ENCODE peak calls at places on chromosomes 6 and 20, in four cellular contexts. G, Z, B and E are unnamed samples.

GRCh38 chr20:64052987-64053840 is 3.8 kb upstream of the SOX18 start:
- DNase-seq in Z (no peak), G (peak), B (no peak), E (no peak)

GRCh38 chr20:64129146-64129782 is 21.9 kb upstream of the NPBWR2 start:
- DNase-seq in Z (no peak), G (no peak), B (no peak), E (no peak)

GRCh38 chr6:151317206-151317994 is 74.0 kb downstream of the ZBTB2 start:
- DNase-seq in B (no peak), G (no peak), Z (no peak), E (peak)

GRCh38 chr6:109454483-109455160 is 950 bp downstream of the MICAL1 start:
- DNase-seq in G (no peak), Z (no peak), B (peak), E (no peak)

GRCh38 chr20:2123720-2124119 is 22.1 kb downstream of the STK35 start:
- DNase-seq in Z (no peak), B (no peak), G (no peak), E (no peak)

GRCh38 chr6:150741633-150742200 is 123.8 kb upstream of the MTHFD1L start:
- DNase-seq in G (peak), B (no peak), Z (no peak), E (peak)

GRCh38 chr20:46253391-46253790 is 54.9 kb downstream of the CDH22 start:
- DNase-seq in G (peak), Z (no peak), B (no peak), E (peak)

GRCh38 chr6:170186909-170187668 is 103.8 kb downstream of the DLL1 start:
- DNase-seq in Z (no peak), B (no peak), G (no peak), E (no peak)

GRCh38 chr6:41209547-41209951 is 8.6 kb upstream of the TREML2 start:
- DNase-seq in B (no peak), Z (no peak), G (no peak), E (no peak)

GRCh38 chr20:35226775-35227681 is 538 bp downstream of the MMP24 start:
- DNase-seq in B (no peak), G (peak), Z (peak), E (peak)

GRCh38 chr6:33607784-33608161 is 13.3 kb upstream of the ITPR3 start:
- DNase-seq in B (no peak), G (peak), Z (no peak), E (peak)

GRCh38 chr6:106631356-106631755 is 2.0 kb downstream of the QRSL1 start:
- DNase-seq in B (no peak), G (no peak), Z (no peak), E (no peak)
- TF ChIP-seq HDAC2 in B (no peak), G (no peak), Z (no peak), E (no peak)

GRCh38 chr6:91669154-91669903 is 1082.5 kb upstream of the MAP3K7 start:
- DNase-seq in Z (no peak), G (no peak), B (no peak), E (no peak)
- TF ChIP-seq REST in Z (no peak), G (no peak), B (no peak), E (no peak)

GRCh38 chr6:20954325-20954724 is 420.1 kb downstream of the CDKAL1 start:
- DNase-seq in B (no peak), Z (no peak), G (no peak), E (no peak)
- TF ChIP-seq RFX5 in B (no peak), Z (no peak), G (no peak), E (no peak)

DNA sequence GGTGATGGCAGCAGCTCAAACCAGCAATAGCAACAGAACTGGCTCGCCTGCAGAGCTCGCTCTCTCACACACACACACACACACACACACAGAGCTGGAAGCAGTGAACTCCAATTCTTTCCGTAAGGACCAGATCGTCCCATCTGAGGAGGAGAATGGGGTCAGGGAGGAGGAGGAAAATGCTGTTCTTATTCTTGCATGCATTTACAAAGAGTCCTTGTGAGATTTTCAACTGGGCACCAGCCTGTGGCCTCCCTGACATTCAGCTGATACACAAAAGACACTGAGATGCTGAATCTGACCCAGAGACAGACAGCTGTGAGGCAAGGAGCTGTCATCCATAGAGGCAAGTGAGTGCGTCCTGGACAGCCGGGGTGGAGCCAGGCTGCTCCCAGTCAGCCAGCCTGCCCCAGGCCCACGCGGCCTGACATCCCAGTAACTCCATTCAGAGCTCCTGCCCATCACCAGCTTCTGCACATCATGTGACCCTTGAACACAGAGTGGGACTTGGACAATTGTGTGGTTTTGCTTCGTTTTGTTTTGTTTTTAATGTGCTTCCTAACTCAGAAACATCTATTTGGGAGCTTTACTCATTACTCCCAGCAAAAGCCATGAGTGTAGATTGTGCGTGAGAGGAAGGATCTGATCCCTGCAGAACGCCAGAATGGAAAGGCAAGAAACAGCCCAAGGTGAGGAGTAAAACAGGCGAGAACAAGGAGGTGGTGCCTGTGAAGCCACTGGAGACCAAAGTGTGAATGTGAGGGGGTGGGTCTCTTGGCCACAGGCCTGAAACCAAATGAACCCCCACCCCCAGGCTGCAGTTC is 2.1 kb downstream of the SERPINB9 start:
- DNase-seq in G (no peak), B (no peak), Z (no peak), E (no peak)
- TF ChIP-seq HDAC2 in G (no peak), B (no peak), Z (no peak), E (no peak)

GRCh38 chr6:73521351-73522254 is 771 bp upstream of the EEF1A1 start:
- DNase-seq in Z (no peak), G (peak), B (no peak), E (peak)

GRCh38 chr6:73519943-73520687 is 717 bp downstream of the EEF1A1 start:
- DNase-seq in Z (peak), G (peak), B (no peak), E (no peak)

GRCh38 chr6:73523434-73524123 is 2.7 kb upstream of the EEF1A1 start:
- DNase-seq in G (peak), B (no peak), Z (peak), E (no peak)

GRCh38 chr6:73516712-73517489 is 3.9 kb downstream of the EEF1A1 start:
- DNase-seq in Z (no peak), B (no peak), G (no peak), E (no peak)

DNA sequence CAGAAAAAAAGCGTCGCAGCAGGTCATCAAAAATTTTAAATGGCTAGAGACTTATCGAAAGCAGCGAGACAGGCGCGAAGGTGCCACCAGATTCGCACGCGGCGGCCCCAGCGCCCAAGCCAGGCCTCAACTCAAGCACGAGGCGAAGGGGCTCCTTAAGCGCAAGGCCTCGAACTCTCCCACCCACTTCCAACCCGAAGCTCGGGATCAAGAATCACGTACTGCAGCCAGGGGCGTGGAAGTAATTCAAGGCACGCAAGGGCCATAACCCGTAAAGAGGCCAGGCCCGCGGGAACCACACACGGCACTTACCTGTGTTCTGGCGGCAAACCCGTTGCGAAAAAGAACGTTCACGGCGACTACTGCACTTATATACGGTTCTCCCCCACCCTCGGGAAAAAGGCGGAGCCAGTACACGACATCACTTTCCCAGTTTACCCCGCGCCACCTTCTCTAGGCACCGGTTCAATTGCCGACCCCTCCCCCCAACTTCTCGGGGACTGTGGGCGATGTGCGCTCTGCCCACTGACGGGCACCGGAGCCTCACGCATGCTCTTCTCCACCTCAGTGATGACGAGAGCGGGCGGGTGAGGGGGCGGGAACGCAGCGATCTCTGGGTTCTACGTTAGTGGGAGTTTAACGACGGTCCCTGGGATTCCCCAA is at the start of gene EEF1A1:
- DNase-seq in Z (peak), G (peak), B (peak), E (peak)
- TF ChIP-seq REST in Z (peak), G (peak), B (peak), E (peak)

GRCh38 chr6:111808493-111808892 is 64.8 kb downstream of the FYN start:
- DNase-seq in Z (no peak), B (no peak), G (no peak), E (no peak)

GRCh38 chr6:111806561-111807497 is 66.4 kb downstream of the FYN start:
- DNase-seq in G (no peak), B (no peak), Z (no peak), E (no peak)

GRCh38 chr6:111812080-111813038 is 60.9 kb downstream of the FYN start:
- DNase-seq in B (no peak), G (no peak), Z (no peak), E (no peak)

GRCh38 chr6:111810321-111811235 is 62.7 kb downstream of the FYN start:
- DNase-seq in G (no peak), B (no peak), Z (no peak), E (no peak)

GRCh38 chr6:111809264-111809663 is 64.0 kb downstream of the FYN start:
- DNase-seq in G (no peak), B (no peak), Z (no peak), E (no peak)
- TF ChIP-seq RFX5 in G (no peak), B (no peak), Z (no peak), E (no peak)

GRCh38 chr6:46610862-46611553 is 41.6 kb downstream of the CYP39A1 start:
- DNase-seq in G (no peak), Z (no peak), B (no peak), E (no peak)
- TF ChIP-seq HDAC2 in G (no peak), Z (no peak), B (no peak), E (no peak)